ENCODE peak calls at places on chromosomes 6 and 20, in seven cellular contexts. W is effector memory CD8-positive, alpha-beta T cell; H is upper lobe of right lung; A is SW480; Z is activated T-cell treated with anti-CD3 and anti-CD28 coated beads for 4 hours; J is GF-D8; O is Caco-2. Y is an unnamed sample.
A peak's percentile ranks its signal among the peaks of the same experiment; 100 is the strongest.

GRCh38 chr20:5606347-5606746 is 143.9 kb upstream of the SHLD1 start:
- DNase-seq in W (no peak), H (no peak), A (no peak), Z (no peak), J (no peak), O (no peak), Y (no peak)

GRCh38 chr20:23995905-23996666 is 7.5 kb upstream of the GGTLC1 start:
- DNase-seq in W (peak; percentile 43), H (peak; percentile 76), A (peak; percentile 50), Z (peak; percentile 51), J (no peak), O (peak; percentile 53), Y (no peak)

GRCh38 chr6:32492351-32492750 is 37.7 kb downstream of the HLA-DRB5 start:
- DNase-seq in W (no peak), H (no peak), A (no peak), Z (no peak), J (no peak), O (no peak), Y (no peak)

GRCh38 chr20:32966382-32966781 is 37.9 kb downstream of the SUN5 start:
- DNase-seq in W (no peak), H (peak; percentile 20), A (no peak), Z (no peak), J (no peak), O (peak; percentile 30), Y (peak; percentile 32)

GRCh38 chr6:89559487-89559886 is 79.1 kb downstream of the LYRM2 start:
- DNase-seq in W (no peak), H (no peak), A (no peak), Z (no peak), J (no peak), O (no peak), Y (no peak)

GRCh38 chr6:118283759-118284158 is 264.3 kb upstream of the PLN start:
- DNase-seq in W (peak; percentile 43), H (no peak), A (peak; percentile 41), Z (peak; percentile 14), J (no peak), O (peak; percentile 33), Y (no peak)

GRCh38 chr20:53216856-53217576 is 244.9 kb downstream of the TSHZ2 start:
- DNase-seq in W (peak; percentile 76), H (peak; percentile 86), A (peak; percentile 83), Z (peak; percentile 83), J (no peak), O (peak; percentile 79), Y (peak; percentile 85)

GRCh38 chr6:30152019-30152673 is 8.9 kb downstream of the TRIM10 start:
- DNase-seq in W (no peak), H (no peak), A (no peak), Z (no peak), J (peak; percentile 30), O (no peak), Y (no peak)

GRCh38 chr20:25081065-25081729 is 744 bp downstream of the VSX1 start:
- DNase-seq in W (peak; percentile 26), H (no peak), A (no peak), Z (peak; percentile 17), J (no peak), O (no peak), Y (no peak)

GRCh38 chr6:26199057-26199772 is 112.0 kb downstream of the HFE start:
- DNase-seq in W (peak; percentile 75), H (peak; percentile 81), A (peak; percentile 96), Z (no peak), J (peak; percentile 92), O (peak; percentile 81), Y (peak; percentile 93)

GRCh38 chr6:95548188-95548837 is 29.0 kb upstream of the MANEA start:
- DNase-seq in W (no peak), H (no peak), A (no peak), Z (no peak), J (no peak), O (no peak), Y (no peak)

GRCh38 chr6:152271681-152272464 is 365.3 kb downstream of the SYNE1 start:
- DNase-seq in W (no peak), H (no peak), A (no peak), Z (no peak), J (no peak), O (no peak), Y (peak; percentile 87)

GRCh38 chr6:117530467-117531242 is 48.2 kb downstream of the DCBLD1 start:
- DNase-seq in W (no peak), H (no peak), A (no peak), Z (no peak), J (no peak), O (no peak), Y (no peak)

GRCh38 chr6:134175532-134176282 is 123.3 kb upstream of the SLC2A12 start:
- DNase-seq in W (no peak), H (peak; percentile 90), A (peak; percentile 22), Z (no peak), J (no peak), O (peak; percentile 66), Y (peak; percentile 95)

GRCh38 chr20:1496930-1497329 is 5.7 kb upstream of the SIRPB2 start:
- DNase-seq in W (no peak), H (no peak), A (no peak), Z (no peak), J (no peak), O (no peak), Y (no peak)

GRCh38 chr20:1122388-1123315 is 4.2 kb downstream of the PSMF1 start:
- DNase-seq in W (no peak), H (peak; percentile 73), A (no peak), Z (no peak), J (no peak), O (no peak), Y (peak; percentile 81)

GRCh38 chr6:37535701-37536461 is 36.2 kb upstream of the CCDC167 start:
- DNase-seq in W (no peak), H (no peak), A (no peak), Z (no peak), J (no peak), O (no peak), Y (peak; percentile 80)

GRCh38 chr20:37316116-37316774 is 26.8 kb downstream of the MANBAL start:
- DNase-seq in W (peak; percentile 10), H (no peak), A (no peak), Z (no peak), J (peak; percentile 77), O (peak; percentile 34), Y (no peak)

GRCh38 chr20:9741996-9742395 is 96.9 kb downstream of the PAK5 start:
- DNase-seq in W (no peak), H (no peak), A (no peak), Z (no peak), J (no peak), O (no peak), Y (no peak)

GRCh38 chr6:17904491-17905120 is 82.8 kb downstream of the KIF13A start:
- DNase-seq in W (no peak), H (no peak), A (no peak), Z (no peak), J (no peak), O (no peak), Y (no peak)

GRCh38 chr6:113394724-113395123 is 462.4 kb upstream of the MARCKS start:
- DNase-seq in W (no peak), H (no peak), A (no peak), Z (no peak), J (no peak), O (no peak), Y (no peak)

GRCh38 chr6:14312497-14312896 is 194.9 kb downstream of the CD83 start:
- DNase-seq in W (no peak), H (no peak), A (no peak), Z (no peak), J (no peak), O (no peak), Y (no peak)

GRCh38 chr20:35232575-35232974 is 6.1 kb downstream of the MMP24 start:
- DNase-seq in W (no peak), H (no peak), A (no peak), Z (no peak), J (no peak), O (no peak), Y (no peak)

GRCh38 chr6:92011681-92012245 is 1407.6 kb downstream of the EPHA7 start:
- DNase-seq in W (no peak), H (no peak), A (no peak), Z (no peak), J (no peak), O (no peak), Y (peak; percentile 33)

GRCh38 chr6:39225946-39226437 is 3.3 kb downstream of the KCNK5 start:
- DNase-seq in W (peak; percentile 23), H (no peak), A (no peak), Z (peak; percentile 22), J (peak; percentile 82), O (no peak), Y (no peak)

GRCh38 chr20:38730989-38731737 is 6.9 kb downstream of the SLC32A1 start:
- DNase-seq in W (peak; percentile 76), H (peak; percentile 86), A (peak; percentile 95), Z (peak; percentile 76), J (no peak), O (peak; percentile 91), Y (peak; percentile 86)

Y was measured in kidney.